ENCODE peak calls at places on chromosomes 2 and 18, in ten cellular contexts. T is GM04504; U is ureter; K is effector CD4-positive, alpha-beta T cell; V is stimulated activated CD4-positive, alpha-beta T cell treated with anti-CD3 and anti-CD28 coated beads, Interleukin-4, amount 100 ng/mL, for 48 hours; R is neural progenitor cell; E is esophagus squamous epithelium; G is IMR-90; Q is epithelial cell of esophagus; H is HepG2. N is an unnamed sample.

GRCh38 chr2:120436460-120436739 is 90.5 kb downstream of the INHBB start:
- DNase-seq in T (peak), U (peak), K (no peak), V (no peak), R (no peak), E (no peak), G (no peak), Q (no peak), H (no peak), N (no peak)

GRCh38 chr18:10032331-10032979 is 118.6 kb downstream of the VAPA start:
- DNase-seq in T (no peak), U (no peak), K (no peak), V (no peak), R (peak), E (no peak), G (no peak), Q (no peak), H (no peak), N (no peak)

GRCh38 chr2:129253461-129253812 is 726.0 kb upstream of the RAB6C start:
- DNase-seq in T (no peak), U (no peak), K (no peak), V (no peak), R (peak), E (no peak), G (no peak), Q (peak), H (no peak), N (no peak)

GRCh38 chr2:39730685-39731302 is 48.3 kb downstream of the THUMPD2 start:
- DNase-seq in T (no peak), U (no peak), K (no peak), V (no peak), R (peak), E (no peak), G (peak), Q (peak), H (peak), N (peak)

GRCh38 chr18:8952796-8953760 is 149.4 kb upstream of the NDUFV2 start:
- DNase-seq in T (peak), U (no peak), K (no peak), V (no peak), R (no peak), E (no peak), G (peak), Q (peak), H (no peak), N (no peak)

GRCh38 chr2:9310827-9311226 is 104.2 kb downstream of the ASAP2 start:
- DNase-seq in T (no peak), U (no peak), K (no peak), V (no peak), R (no peak), E (no peak), G (no peak), Q (peak), H (no peak), N (no peak)

GRCh38 chr2:58156780-58157179 is 84.3 kb downstream of the FANCL start:
- DNase-seq in T (peak), U (no peak), K (no peak), V (no peak), R (no peak), E (no peak), G (peak), Q (no peak), H (no peak), N (peak)

GRCh38 chr2:180656455-180656847 is 324.0 kb upstream of the UBE2E3 start:
- DNase-seq in T (peak), U (no peak), K (no peak), V (no peak), R (no peak), E (no peak), G (peak), Q (peak), H (peak), N (no peak)

GRCh38 chr2:112725545-112726457 is 5.0 kb downstream of the NT5DC4 start:
- DNase-seq in T (no peak), U (no peak), K (no peak), V (no peak), R (peak), E (no peak), G (no peak), Q (peak), H (peak), N (no peak)

GRCh38 chr2:218217366-218218309 is 649 bp downstream of the ARPC2 start:
- DNase-seq in T (no peak), U (peak), K (peak), V (peak), R (peak), E (peak), G (peak), Q (peak), H (peak), N (no peak)

GRCh38 chr2:224983719-224984388 is 58.4 kb downstream of the DOCK10 start:
- DNase-seq in T (peak), U (no peak), K (no peak), V (no peak), R (no peak), E (no peak), G (peak), Q (no peak), H (no peak), N (no peak)

GRCh38 chr2:112799291-112799975 is 15.1 kb upstream of the IL1A start:
- DNase-seq in T (no peak), U (no peak), K (no peak), V (no peak), R (no peak), E (no peak), G (peak), Q (peak), H (no peak), N (no peak)

GRCh38 chr2:210557721-210558120 is 1.3 kb downstream of the CPS1 start:
- DNase-seq in T (no peak), U (no peak), K (no peak), V (no peak), R (no peak), E (no peak), G (no peak), Q (no peak), H (no peak), N (no peak)

GRCh38 chr2:26710743-26711456 is 18.4 kb downstream of the KCNK3 start:
- DNase-seq in T (no peak), U (peak), K (no peak), V (no peak), R (no peak), E (no peak), G (no peak), Q (no peak), H (no peak), N (no peak)

GRCh38 chr2:168118733-168119518 is 128.5 kb downstream of the STK39 start:
- DNase-seq in T (peak), U (no peak), K (no peak), V (no peak), R (peak), E (no peak), G (peak), Q (peak), H (peak), N (peak)

GRCh38 chr2:60706021-60706420 is 50.0 kb upstream of the PAPOLG start:
- DNase-seq in T (no peak), U (no peak), K (no peak), V (no peak), R (no peak), E (no peak), G (peak), Q (peak), H (no peak), N (peak)

GRCh38 chr2:11239718-11240462 is 84.6 kb downstream of the SLC66A3 start:
- DNase-seq in T (no peak), U (no peak), K (no peak), V (no peak), R (peak), E (no peak), G (peak), Q (peak), H (peak), N (no peak)

GRCh38 chr18:13374096-13374467 is 155.5 kb downstream of the LDLRAD4 start:
- DNase-seq in T (no peak), U (peak), K (no peak), V (no peak), R (no peak), E (no peak), G (no peak), Q (no peak), H (no peak), N (no peak)

GRCh38 chr2:240990726-240991377 is 7.6 kb upstream of the SNED1 start:
- DNase-seq in T (no peak), U (no peak), K (no peak), V (no peak), R (no peak), E (no peak), G (no peak), Q (no peak), H (no peak), N (no peak)

GRCh38 chr2:216492951-216493685 is 5.5 kb upstream of the RPL37A start:
- DNase-seq in T (peak), U (no peak), K (no peak), V (no peak), R (no peak), E (no peak), G (peak), Q (peak), H (no peak), N (peak)

GRCh38 chr2:67895171-67895941 is 167.4 kb downstream of the C1D start:
- DNase-seq in T (no peak), U (no peak), K (no peak), V (no peak), R (no peak), E (no peak), G (no peak), Q (no peak), H (no peak), N (no peak)

GRCh38 chr2:101369100-101369499 is 18.2 kb downstream of the CREG2 start:
- DNase-seq in T (no peak), U (no peak), K (no peak), V (no peak), R (no peak), E (no peak), G (no peak), Q (no peak), H (no peak), N (no peak)

GRCh38 chr2:174901075-174901474 is 104.1 kb downstream of the CHN1 start:
- DNase-seq in T (no peak), U (no peak), K (no peak), V (peak), R (peak), E (no peak), G (peak), Q (no peak), H (no peak), N (no peak)

GRCh38 chr18:12079504-12080237 is 14.0 kb upstream of the ANKRD62 start:
- DNase-seq in T (no peak), U (no peak), K (no peak), V (no peak), R (no peak), E (no peak), G (peak), Q (no peak), H (peak), N (no peak)

GRCh38 chr2:45568935-45569334 is 42.1 kb downstream of the SRBD1 start:
- DNase-seq in T (no peak), U (no peak), K (no peak), V (no peak), R (no peak), E (no peak), G (no peak), Q (peak), H (no peak), N (no peak)

N was measured in H4.